ENCODE peak calls at places on chromosomes 3 and 15, in six cellular contexts. P, U, F, L, T and D are unnamed samples.

GRCh38 chr3:197202694-197203093 is 95.7 kb downstream of the DLG1 start:
- DNase-seq in L (no peak), F (no peak), T (no peak), U (no peak), P (no peak), D (no peak)

GRCh38 chr3:15055019-15055557 is 10.0 kb downstream of the MRPS25 start:
- DNase-seq in P (no peak), U (no peak), F (no peak), L (no peak), T (peak; percentile 7), D (no peak)

GRCh38 chr15:76285241-76285825 is 25.9 kb downstream of the ETFA start:
- DNase-seq in L (no peak), U (no peak), P (no peak), F (no peak), T (no peak), D (no peak)

GRCh38 chr3:116444819-116445290 is 432 bp downstream of the LSAMP start:
- DNase-seq in L (no peak), T (no peak), U (peak; percentile 18), F (no peak), P (no peak), D (no peak)

GRCh38 chr3:117531078-117531477 is 821.5 kb downstream of the TUSC7 start:
- DNase-seq in L (no peak), F (no peak), P (no peak), T (no peak), U (no peak), D (no peak)

GRCh38 chr15:41727143-41727542 is 47.1 kb upstream of the MAPKBP1 start:
- DNase-seq in L (no peak), T (no peak), F (no peak), P (no peak), U (no peak), D (no peak)

GRCh38 chr3:131811481-131811880 is 223.3 kb downstream of the CPNE4 start:
- DNase-seq in U (no peak), L (no peak), F (no peak), P (no peak), T (no peak), D (no peak)

GRCh38 chr3:126573492-126574117 is 14.9 kb upstream of the C3orf22 start:
- DNase-seq in L (no peak), P (peak; percentile 76), F (no peak), T (no peak), U (no peak), D (no peak)

GRCh38 chr15:97189152-97189551 is 771.4 kb upstream of the ARRDC4 start:
- DNase-seq in U (no peak), T (no peak), P (no peak), L (no peak), F (no peak), D (no peak)

GRCh38 chr3:162141232-162141631 is 644.6 kb downstream of the OTOL1 start:
- DNase-seq in T (no peak), P (no peak), L (no peak), U (no peak), F (no peak), D (no peak)

GRCh38 chr3:9088431-9089353 is 125.4 kb upstream of the RAD18 start:
- DNase-seq in F (no peak), L (no peak), P (no peak), T (no peak), U (no peak), D (no peak)

GRCh38 chr3:170309044-170309443 is 48.5 kb upstream of the SKIL start:
- DNase-seq in F (no peak), P (no peak), U (no peak), L (no peak), T (no peak), D (no peak)

GRCh38 chr3:65796676-65797075 is 242.0 kb downstream of the MAGI1 start:
- DNase-seq in L (no peak), F (no peak), P (no peak), U (no peak), T (no peak), D (no peak)

GRCh38 chr15:39341238-39341637 is 239.6 kb upstream of the THBS1 start:
- DNase-seq in U (no peak), F (no peak), L (no peak), T (no peak), P (no peak), D (no peak)

GRCh38 chr3:187291512-187292132 is at the start of gene MASP1:
- DNase-seq in L (peak; percentile 44), P (no peak), U (peak; percentile 44), F (no peak), T (no peak), D (no peak)

GRCh38 chr15:59334063-59334415 is 38.6 kb downstream of the MYO1E start:
- DNase-seq in F (no peak), T (no peak), L (no peak), P (no peak), U (no peak), D (no peak)

GRCh38 chr15:26972636-26973035 is 1.7 kb downstream of the GABRG3 start:
- DNase-seq in F (no peak), P (no peak), U (no peak), L (no peak), T (no peak), D (no peak)

GRCh38 chr3:49924683-49925082 is 4.9 kb downstream of the MON1A start:
- DNase-seq in T (no peak), U (no peak), L (no peak), F (no peak), P (no peak), D (no peak)

GRCh38 chr15:25172691-25173090 is 217.9 kb downstream of the SNRPN start:
- DNase-seq in T (no peak), P (no peak), L (no peak), U (no peak), F (peak; percentile 5), D (no peak)

GRCh38 chr15:25175033-25175788 is 220.4 kb downstream of the SNRPN start:
- DNase-seq in L (no peak), P (peak; percentile 51), U (no peak), T (no peak), F (peak; percentile 4), D (no peak)

GRCh38 chr15:25171856-25172687 is 217.3 kb downstream of the SNRPN start:
- DNase-seq in L (no peak), U (no peak), P (peak; percentile 57), F (peak; percentile 11), T (no peak), D (peak; percentile 7)

GRCh38 chr15:25171111-25171811 is 216.5 kb downstream of the SNRPN start:
- DNase-seq in P (peak; percentile 45), L (no peak), U (no peak), F (peak; percentile 7), T (no peak), D (peak; percentile 8)

DNA sequence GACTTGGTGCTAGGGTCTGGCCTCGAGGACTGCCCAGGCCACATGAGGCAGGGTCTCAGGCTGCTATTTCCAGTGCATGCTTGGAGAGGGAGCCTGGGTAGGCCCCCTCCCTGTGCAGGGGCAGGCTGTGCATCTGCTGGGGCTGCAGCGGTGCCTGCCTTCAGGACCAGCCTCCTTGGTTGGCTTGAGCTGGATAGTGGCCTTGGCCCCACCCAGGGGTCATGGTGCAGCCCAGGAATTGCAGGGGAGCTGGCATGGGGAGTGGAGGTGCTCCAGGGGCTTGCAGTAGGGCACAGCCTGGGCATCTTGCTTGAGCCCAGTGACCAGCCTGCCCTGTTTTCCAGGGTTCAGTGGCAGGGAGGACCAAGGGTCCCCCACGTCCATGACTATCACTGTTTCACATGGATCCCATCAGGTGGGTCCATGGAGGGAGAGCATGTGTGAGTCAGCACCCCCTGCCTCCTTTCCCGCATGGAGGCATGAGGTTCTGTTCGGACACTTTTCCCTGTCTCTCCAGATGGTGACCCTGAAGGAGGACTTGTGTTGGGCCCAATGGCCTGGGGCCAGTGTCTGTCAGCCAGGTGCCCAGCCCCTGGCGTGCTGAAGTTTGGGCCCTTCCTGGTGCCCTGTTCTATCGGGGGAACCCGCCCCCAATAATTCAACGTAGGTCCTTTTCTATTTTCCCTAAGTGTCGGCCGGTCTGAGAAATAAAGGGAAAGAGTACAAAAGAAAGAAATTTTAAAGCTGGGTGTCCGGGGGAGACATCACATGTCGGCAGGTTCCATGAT is 218.6 kb downstream of the SNRPN start:
- DNase-seq in P (peak; percentile 29), L (no peak), T (no peak), U (no peak), F (peak; percentile 7), D (no peak)
- H3K9me3 ChIP-seq in P (peaks cover 26% of the 10 kb centered on the region), L (peaks cover 37% of the 10 kb centered on the region), T (peaks cover 6% of the 10 kb centered on the region), U (no peaks in the 10 kb centered on the region), F (peaks cover 14% of the 10 kb centered on the region), D (no peaks in the 10 kb centered on the region)

GRCh38 chr15:33045066-33045810 is 149.3 kb downstream of the FMN1 start:
- DNase-seq in U (no peak), T (no peak), F (no peak), L (no peak), P (peak; percentile 46), D (no peak)
- H3K9me3 ChIP-seq in U (no peaks in the 10 kb centered on the region), T (no peaks in the 10 kb centered on the region), F (no peaks in the 10 kb centered on the region), L (peaks cover 50% of the 10 kb centered on the region), P (peaks cover 13% of the 10 kb centered on the region), D (peaks cover 3% of the 10 kb centered on the region)

GRCh38 chr3:26827169-26827568 is 204.6 kb downstream of the LRRC3B start:
- DNase-seq in U (no peak), F (no peak), L (no peak), T (no peak), P (peak; percentile 46), D (no peak)
- H3K9me3 ChIP-seq in U (no peaks in the 10 kb centered on the region), F (no peaks in the 10 kb centered on the region), L (peaks cover 26% of the 10 kb centered on the region), T (no peaks in the 10 kb centered on the region), P (peaks cover 21% of the 10 kb centered on the region), D (no peaks in the 10 kb centered on the region)

DNA sequence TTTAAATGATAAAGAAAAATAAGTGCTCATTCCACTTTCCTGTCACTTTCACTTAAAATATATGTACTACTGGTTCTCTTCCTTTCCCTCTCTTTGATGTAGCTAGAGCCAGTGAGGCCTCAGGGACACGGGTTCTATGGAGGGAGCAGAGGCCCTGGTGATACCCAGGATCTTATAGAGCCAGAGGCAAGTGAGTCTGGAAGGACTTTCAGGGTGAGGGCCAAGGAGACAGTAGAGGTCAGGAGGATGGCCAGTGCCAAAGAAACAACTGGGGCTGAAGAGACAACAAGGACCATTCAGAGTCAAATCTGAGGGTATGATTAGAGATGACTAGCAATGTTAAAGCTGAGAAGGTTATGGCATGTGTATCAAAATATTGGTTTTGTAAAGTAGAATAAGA is 124.1 kb upstream of the GOLGA6L6 start:
- DNase-seq in P (no peak), L (no peak), T (no peak), F (no peak), U (no peak), D (no peak)
- H3K9me3 ChIP-seq in P (no peaks in the 10 kb centered on the region), L (no peaks in the 10 kb centered on the region), T (no peaks in the 10 kb centered on the region), F (no peaks in the 10 kb centered on the region), U (no peaks in the 10 kb centered on the region), D (no peaks in the 10 kb centered on the region)

GRCh38 chr3:25262322-25262721 is 165.7 kb upstream of the RARB start:
- DNase-seq in P (no peak), F (no peak), L (no peak), T (no peak), U (no peak), D (no peak)
- H3K9me3 ChIP-seq in P (no peaks in the 10 kb centered on the region), F (no peaks in the 10 kb centered on the region), L (no peaks in the 10 kb centered on the region), T (no peaks in the 10 kb centered on the region), U (no peaks in the 10 kb centered on the region), D (no peaks in the 10 kb centered on the region)

GRCh38 chr15:66284276-66284675 is 9.1 kb upstream of the DIS3L start:
- DNase-seq in F (no peak), L (no peak), U (no peak), P (no peak), T (no peak), D (no peak)
- H3K9me3 ChIP-seq in F (no peaks in the 10 kb centered on the region), L (no peaks in the 10 kb centered on the region), U (no peaks in the 10 kb centered on the region), P (no peaks in the 10 kb centered on the region), T (no peaks in the 10 kb centered on the region), D (no peaks in the 10 kb centered on the region)

DNA sequence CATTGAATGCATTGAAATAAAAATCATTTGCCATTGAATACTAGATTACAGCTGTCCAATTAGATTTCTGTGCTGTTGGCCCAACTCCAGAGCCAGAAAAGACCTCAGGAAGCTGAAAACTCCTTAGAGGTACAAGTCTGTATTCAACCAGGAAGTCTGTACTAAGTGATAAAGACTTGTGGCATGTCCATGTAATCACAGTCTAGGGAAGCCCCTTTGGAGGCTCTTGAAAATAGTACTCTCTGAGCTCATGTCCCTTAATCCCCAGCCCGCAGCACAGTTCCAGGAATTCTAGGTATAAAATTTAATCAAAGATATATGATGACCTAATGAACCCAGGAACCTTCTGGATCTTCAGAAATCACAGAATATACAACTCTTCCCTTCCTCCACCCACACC is 279.4 kb downstream of the RSL24D1 start:
- DNase-seq in L (no peak), U (no peak), T (no peak), P (no peak), F (no peak), D (no peak)
- H3K9me3 ChIP-seq in L (no peaks in the 10 kb centered on the region), U (no peaks in the 10 kb centered on the region), T (no peaks in the 10 kb centered on the region), P (no peaks in the 10 kb centered on the region), F (no peaks in the 10 kb centered on the region), D (no peaks in the 10 kb centered on the region)